ENCODE peak calls at places on chromosome 10, in six cellular contexts. F, M, P, J, Y and Q are unnamed samples.

GRCh38 chr10:80444124-80444523 is 10.0 kb upstream of the TSPAN14 start:
- DNase-seq in F (no peak), M (no peak), P (no peak), J (no peak), Y (no peak), Q (no peak)

GRCh38 chr10:108629843-108630242 is 1293.5 kb downstream of the XPNPEP1 start:
- DNase-seq in F (no peak), M (no peak), P (no peak), J (no peak), Y (no peak), Q (no peak)

GRCh38 chr10:28984431-28984830 is 304.4 kb upstream of the LYZL1 start:
- DNase-seq in F (peak; percentile 51), M (peak; percentile 78), P (peak; percentile 85), J (no peak), Y (peak; percentile 89), Q (peak; percentile 46)

GRCh38 chr10:116831790-116832189 is 17.5 kb upstream of the ENO4 start:
- DNase-seq in F (no peak), M (no peak), P (no peak), J (no peak), Y (no peak), Q (no peak)

GRCh38 chr10:25083546-25084111 is 67.2 kb downstream of the THNSL1 start:
- DNase-seq in F (no peak), M (no peak), P (no peak), J (no peak), Y (no peak), Q (no peak)

GRCh38 chr10:6056411-6057135 is 5.6 kb downstream of the IL2RA start:
- DNase-seq in F (no peak), M (no peak), P (no peak), J (no peak), Y (no peak), Q (no peak)

GRCh38 chr10:81831060-81831459 is 43.9 kb upstream of the NRG3 start:
- DNase-seq in F (no peak), M (no peak), P (no peak), J (no peak), Y (no peak), Q (no peak)

GRCh38 chr10:5514226-5514881 is 10.4 kb upstream of the CALML3 start:
- DNase-seq in F (peak; percentile 17), M (no peak), P (no peak), J (no peak), Y (peak; percentile 23), Q (no peak)

GRCh38 chr10:34717429-34717828 is 97.7 kb downstream of the PARD3 start:
- DNase-seq in F (no peak), M (peak; percentile 18), P (no peak), J (no peak), Y (no peak), Q (no peak)

GRCh38 chr10:77101416-77101815 is 536.2 kb downstream of the KCNMA1 start:
- DNase-seq in F (no peak), M (no peak), P (no peak), J (no peak), Y (no peak), Q (no peak)

GRCh38 chr10:8392216-8392615 is 337.7 kb downstream of the GATA3 start:
- DNase-seq in F (no peak), M (no peak), P (no peak), J (no peak), Y (no peak), Q (no peak)

GRCh38 chr10:95096143-95096542 is 26.8 kb upstream of the CYP2C8 start:
- DNase-seq in F (peak; percentile 83), M (no peak), P (no peak), J (no peak), Y (no peak), Q (no peak)

GRCh38 chr10:71285180-71285545 is 33.9 kb upstream of the SLC29A3 start:
- DNase-seq in F (peak; percentile 54), M (no peak), P (peak; percentile 37), J (peak; percentile 24), Y (peak; percentile 76), Q (no peak)

GRCh38 chr10:114403545-114404161 is 649 bp downstream of the AFAP1L2 start:
- DNase-seq in F (peak; percentile 48), M (no peak), P (no peak), J (no peak), Y (no peak), Q (no peak)

GRCh38 chr10:87651801-87652200 is 7.9 kb upstream of the PAPSS2 start:
- DNase-seq in F (no peak), M (no peak), P (no peak), J (no peak), Y (no peak), Q (no peak)

DNA sequence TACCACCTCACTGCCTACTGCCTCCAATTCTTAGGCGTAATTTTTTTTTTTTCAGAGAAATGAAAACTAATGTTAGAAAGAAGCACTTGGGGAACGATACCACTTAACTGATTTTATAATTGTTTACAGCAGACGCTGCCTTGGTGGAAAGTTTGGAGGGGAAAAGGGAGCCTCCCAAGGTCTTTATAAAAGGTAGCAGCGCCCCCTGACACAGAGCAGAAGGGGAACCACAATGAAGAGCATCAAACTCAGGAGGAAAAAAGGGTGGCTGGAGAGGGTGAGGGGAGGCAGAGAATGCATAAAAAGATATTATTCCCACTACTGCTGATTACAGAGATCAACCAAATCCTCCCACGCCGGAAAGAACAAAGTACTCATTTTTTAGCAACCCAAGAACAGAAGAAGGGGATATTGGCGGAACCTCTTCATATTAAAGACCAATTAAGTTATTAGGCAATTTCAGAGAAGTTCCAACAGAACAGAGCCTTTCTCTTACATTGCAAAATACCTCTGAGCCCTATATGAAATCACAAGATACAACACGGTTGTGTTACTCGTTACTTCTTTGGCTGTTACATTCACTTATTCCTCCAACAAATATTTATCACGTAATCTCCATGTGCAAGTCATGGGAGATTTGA is 135.8 kb downstream of the TEX36 start:
- DNase-seq in F (no peak), M (no peak), P (no peak), J (no peak), Y (no peak), Q (no peak)
- TF ChIP-seq CTCF in F (no peak), M (no peak), P (no peak), J (no peak), Y (no peak), Q (no peak)

GRCh38 chr10:14032406-14032998 is 298.2 kb downstream of the FRMD4A start:
- DNase-seq in F (peak; percentile 37), M (no peak), P (no peak), J (no peak), Y (no peak), Q (no peak)
- TF ChIP-seq CTCF in F (no peak), M (peak; percentile 50), P (peak; percentile 62), J (peak; percentile 73), Y (peak; percentile 33), Q (peak; percentile 86)

DNA sequence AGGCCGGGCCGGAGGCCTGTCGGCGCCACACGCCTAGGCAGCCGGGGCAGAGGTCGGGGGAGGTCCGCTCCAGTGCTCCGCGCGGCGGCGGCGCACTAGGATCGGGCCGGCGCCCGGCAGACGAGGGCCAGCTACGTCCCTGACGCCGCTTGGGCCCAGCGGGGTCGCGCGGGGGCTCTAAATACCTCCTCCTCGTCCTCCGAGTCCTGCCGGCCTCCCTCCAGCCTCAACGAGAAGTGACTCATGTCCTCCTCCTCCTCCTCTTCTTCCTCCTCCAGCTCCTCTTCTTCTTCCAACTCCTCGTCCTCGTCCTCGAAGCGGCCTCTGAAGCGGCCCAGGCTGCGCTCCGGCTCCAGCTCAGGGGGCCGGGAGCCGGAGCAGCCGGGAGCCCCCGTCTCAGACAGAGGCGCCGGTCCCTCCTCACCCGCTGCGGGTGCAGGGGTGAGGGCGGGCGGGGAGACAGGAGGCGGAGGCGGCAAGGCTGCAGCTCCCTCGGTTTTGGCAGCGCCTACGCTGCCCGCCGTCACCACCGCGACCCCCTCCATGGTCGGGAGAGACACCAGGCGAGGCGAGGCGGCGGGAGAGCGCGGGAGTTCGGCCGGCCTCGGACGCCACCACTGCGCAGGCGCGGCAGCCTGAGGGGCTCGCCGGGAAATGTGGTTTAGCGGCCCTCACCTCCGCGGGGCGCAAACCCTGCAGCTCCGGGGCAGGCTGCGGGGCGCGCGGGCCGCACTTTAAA is at the start of gene PCGF6:
- DNase-seq in F (peak; percentile 88), M (peak; percentile 32), P (peak; percentile 75), J (no peak), Y (peak; percentile 90), Q (peak; percentile 61)
- TF ChIP-seq CTCF in F (no peak), M (no peak), P (no peak), J (no peak), Y (no peak), Q (peak; percentile 20)

GRCh38 chr10:31319602-31320178 is 674 bp downstream of the ZEB1 start:
- DNase-seq in F (no peak), M (no peak), P (no peak), J (no peak), Y (no peak), Q (no peak)

GRCh38 chr10:31318854-31319601 is at the start of gene ZEB1:
- DNase-seq in F (peak; percentile 84), M (peak; percentile 89), P (peak; percentile 94), J (no peak), Y (peak; percentile 91), Q (peak; percentile 84)

GRCh38 chr10:31321396-31321941 is 2.5 kb downstream of the ZEB1 start:
- DNase-seq in F (no peak), M (peak; percentile 63), P (peak; percentile 35), J (no peak), Y (no peak), Q (no peak)

GRCh38 chr10:31320179-31320597 is 1.2 kb downstream of the ZEB1 start:
- DNase-seq in F (peak; percentile 57), M (peak; percentile 32), P (peak; percentile 66), J (no peak), Y (peak; percentile 70), Q (no peak)

DNA sequence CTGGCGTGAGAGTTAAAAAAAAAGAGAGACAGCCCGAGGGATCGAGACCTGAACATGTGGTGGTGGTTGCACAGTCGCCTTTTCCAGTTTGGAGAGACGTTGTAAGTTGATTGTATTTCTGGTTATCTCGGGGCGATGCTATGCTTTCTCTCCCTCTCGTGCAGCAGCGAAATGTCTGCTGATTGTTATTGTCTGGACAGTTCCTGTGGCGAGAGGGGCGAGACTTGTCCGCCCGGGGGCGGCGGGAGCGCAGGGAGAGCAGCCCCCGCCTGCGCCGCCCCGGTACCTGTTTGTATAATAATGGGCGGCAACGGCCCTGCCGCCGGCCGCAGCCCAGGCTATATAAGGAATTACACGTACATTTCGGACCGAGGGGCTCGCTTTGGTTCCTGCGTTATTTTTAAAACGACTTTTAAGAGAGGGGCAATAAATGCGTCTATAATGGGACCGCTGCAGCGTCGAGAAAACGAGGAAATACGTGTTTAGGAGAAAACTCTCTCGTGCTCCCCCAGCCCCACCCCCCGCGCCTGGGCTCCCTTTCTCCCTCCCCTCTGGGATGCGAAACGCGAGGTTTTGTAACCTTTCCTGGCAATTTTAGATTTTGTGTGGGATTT is 1.7 kb downstream of the ZEB1 start:
- DNase-seq in F (peak; percentile 33), M (peak; percentile 36), P (peak; percentile 55), J (no peak), Y (peak; percentile 71), Q (peak; percentile 17)
- TF ChIP-seq CTCF in F (no peak), M (no peak), P (no peak), J (no peak), Y (peak; percentile 7), Q (peak; percentile 32)

GRCh38 chr10:48659790-48660189 is 24.9 kb upstream of the WDFY4 start:
- DNase-seq in F (no peak), M (no peak), P (peak; percentile 19), J (no peak), Y (no peak), Q (no peak)
- TF ChIP-seq CTCF in F (no peak), M (no peak), P (no peak), J (peak; percentile 47), Y (no peak), Q (peak; percentile 70)

GRCh38 chr10:43196981-43197833 is 59.0 kb downstream of the CSGALNACT2 start:
- DNase-seq in F (peak; percentile 9), M (no peak), P (no peak), J (no peak), Y (peak; percentile 48), Q (no peak)
- TF ChIP-seq CTCF in F (no peak), M (no peak), P (no peak), J (no peak), Y (no peak), Q (no peak)